ENCODE peak calls at places on chromosomes 1 and 21, in five cellular contexts. One of them, this sample, is unnamed.

GRCh38 chr1:218257371-218257770 is 27.7 kb upstream of the RRP15 start:
- DNase-seq in transverse colon: no peak
- DNase-seq in aorta: no peak
- DNase-seq in astrocyte: no peak
- DNase-seq in Panc1: no peak
- DNase-seq in this sample: no peak

GRCh38 chr1:11144563-11145256 is 44.4 kb upstream of the ANGPTL7 start:
- DNase-seq in transverse colon: no peak
- DNase-seq in aorta: no peak
- DNase-seq in astrocyte: no peak
- DNase-seq in Panc1: no peak
- DNase-seq in this sample: no peak

GRCh38 chr1:227785812-227786608 is 29.5 kb upstream of the PRSS38 start:
- DNase-seq in transverse colon: no peak
- DNase-seq in aorta: no peak
- DNase-seq in astrocyte: no peak
- DNase-seq in Panc1: no peak
- DNase-seq in this sample: no peak

GRCh38 chr1:51266181-51266580 is 30.1 kb downstream of the RNF11 start:
- DNase-seq in transverse colon: no peak
- DNase-seq in aorta: no peak
- DNase-seq in astrocyte: no peak
- DNase-seq in Panc1: no peak
- DNase-seq in this sample: no peak

GRCh38 chr1:111921948-111922347 is 67.5 kb downstream of the KCND3 start:
- DNase-seq in transverse colon: no peak
- DNase-seq in aorta: no peak
- DNase-seq in astrocyte: no peak
- DNase-seq in Panc1: no peak
- DNase-seq in this sample: no peak

GRCh38 chr1:50949286-50949982 is 10.6 kb downstream of the FAF1 start:
- DNase-seq in transverse colon: no peak
- DNase-seq in aorta: no peak
- DNase-seq in astrocyte: no peak
- DNase-seq in Panc1: no peak
- DNase-seq in this sample: no peak

GRCh38 chr1:203368624-203369451 is 17.9 kb upstream of the FMOD start:
- DNase-seq in transverse colon: peak; percentile 54
- DNase-seq in aorta: no peak
- DNase-seq in astrocyte: no peak
- DNase-seq in Panc1: no peak
- DNase-seq in this sample: no peak

GRCh38 chr1:60329636-60330035 is 256.1 kb upstream of the C1orf87 start:
- DNase-seq in transverse colon: no peak
- DNase-seq in aorta: no peak
- DNase-seq in astrocyte: no peak
- DNase-seq in Panc1: no peak
- DNase-seq in this sample: no peak

GRCh38 chr21:42051788-42052187 is 19.3 kb upstream of the UMODL1 start:
- DNase-seq in transverse colon: no peak
- DNase-seq in aorta: peak; percentile 13
- DNase-seq in astrocyte: peak; percentile 49
- DNase-seq in Panc1: no peak
- DNase-seq in this sample: no peak

GRCh38 chr1:183932412-183932811 is 105.1 kb downstream of the COLGALT2 start:
- DNase-seq in transverse colon: peak; percentile 60
- DNase-seq in aorta: peak; percentile 96
- DNase-seq in astrocyte: peak; percentile 92
- DNase-seq in Panc1: no peak
- DNase-seq in this sample: peak; percentile 91

GRCh38 chr1:227782226-227782625 is 33.2 kb upstream of the PRSS38 start:
- DNase-seq in transverse colon: no peak
- DNase-seq in aorta: no peak
- DNase-seq in astrocyte: no peak
- DNase-seq in Panc1: no peak
- DNase-seq in this sample: no peak

GRCh38 chr1:49651136-49651535 is 372.6 kb downstream of the AGBL4 start:
- DNase-seq in transverse colon: no peak
- DNase-seq in aorta: no peak
- DNase-seq in astrocyte: no peak
- DNase-seq in Panc1: no peak
- DNase-seq in this sample: no peak

GRCh38 chr1:153515504-153516394 is 20.0 kb downstream of the S100A6 start:
- DNase-seq in transverse colon: peak; percentile 91
- DNase-seq in aorta: no peak
- DNase-seq in astrocyte: no peak
- DNase-seq in Panc1: no peak
- DNase-seq in this sample: peak; percentile 62

GRCh38 chr1:165573787-165574186 is 30.0 kb downstream of the LRRC52 start:
- DNase-seq in transverse colon: no peak
- DNase-seq in aorta: no peak
- DNase-seq in astrocyte: no peak
- DNase-seq in Panc1: no peak
- DNase-seq in this sample: no peak

GRCh38 chr1:41108696-41109284 is 87.3 kb upstream of the SLFNL1 start:
- DNase-seq in transverse colon: no peak
- DNase-seq in aorta: no peak
- DNase-seq in astrocyte: peak; percentile 51
- DNase-seq in Panc1: no peak
- DNase-seq in this sample: no peak

GRCh38 chr1:154735061-154735800 is 127.2 kb upstream of the ADAR start:
- DNase-seq in transverse colon: no peak
- DNase-seq in aorta: peak; percentile 61
- DNase-seq in astrocyte: no peak
- DNase-seq in Panc1: no peak
- DNase-seq in this sample: no peak

GRCh38 chr1:185281245-185281644 is 35.8 kb downstream of the IVNS1ABP start:
- DNase-seq in transverse colon: no peak
- DNase-seq in aorta: no peak
- DNase-seq in astrocyte: no peak
- DNase-seq in Panc1: no peak
- DNase-seq in this sample: no peak

GRCh38 chr1:24769656-24770651 is 24.7 kb downstream of the CLIC4 start:
- DNase-seq in transverse colon: no peak
- DNase-seq in aorta: no peak
- DNase-seq in astrocyte: peak; percentile 98
- DNase-seq in Panc1: no peak
- DNase-seq in this sample: no peak

GRCh38 chr1:52296345-52296744 is 69.7 kb downstream of the CC2D1B start:
- DNase-seq in transverse colon: no peak
- DNase-seq in aorta: no peak
- DNase-seq in astrocyte: peak; percentile 46
- DNase-seq in Panc1: peak; percentile 35
- DNase-seq in this sample: no peak

GRCh38 chr1:50427086-50427817 is 4.0 kb upstream of the DMRTA2 start:
- DNase-seq in transverse colon: no peak
- DNase-seq in aorta: peak; percentile 69
- DNase-seq in astrocyte: no peak
- DNase-seq in Panc1: no peak
- DNase-seq in this sample: no peak

GRCh38 chr1:81598623-81599022 is 202.1 kb upstream of the ADGRL2 start:
- DNase-seq in transverse colon: no peak
- DNase-seq in aorta: no peak
- DNase-seq in astrocyte: no peak
- DNase-seq in Panc1: no peak
- DNase-seq in this sample: no peak

GRCh38 chr1:171909711-171910110 is 68.4 kb downstream of the DNM3 start:
- DNase-seq in transverse colon: no peak
- DNase-seq in aorta: no peak
- DNase-seq in astrocyte: peak; percentile 12
- DNase-seq in Panc1: no peak
- DNase-seq in this sample: no peak

GRCh38 chr1:94315552-94316116 is 78.2 kb upstream of the ARHGAP29 start:
- DNase-seq in transverse colon: no peak
- DNase-seq in aorta: no peak
- DNase-seq in astrocyte: no peak
- DNase-seq in Panc1: no peak
- DNase-seq in this sample: no peak

GRCh38 chr1:53572061-53572801 is 113.0 kb downstream of the DMRTB1 start:
- DNase-seq in transverse colon: peak; percentile 10
- DNase-seq in aorta: peak; percentile 70
- DNase-seq in astrocyte: peak; percentile 48
- DNase-seq in Panc1: peak; percentile 36
- DNase-seq in this sample: no peak

GRCh38 chr1:199102239-199102638 is 463.4 kb downstream of the PTPRC start:
- DNase-seq in transverse colon: no peak
- DNase-seq in aorta: no peak
- DNase-seq in astrocyte: no peak
- DNase-seq in Panc1: no peak
- DNase-seq in this sample: no peak

GRCh38 chr1:48043524-48043923 is 46.3 kb upstream of the TRABD2B start:
- DNase-seq in transverse colon: no peak
- DNase-seq in aorta: no peak
- DNase-seq in astrocyte: no peak
- DNase-seq in Panc1: no peak
- DNase-seq in this sample: no peak

GRCh38 chr1:101781437-101781836 is 215.3 kb downstream of the OLFM3 start:
- DNase-seq in transverse colon: no peak
- DNase-seq in aorta: no peak
- DNase-seq in astrocyte: peak; percentile 2
- DNase-seq in Panc1: no peak
- DNase-seq in this sample: no peak

GRCh38 chr1:2343023-2343935 is 48.1 kb downstream of the MORN1 start:
- DNase-seq in transverse colon: no peak
- DNase-seq in aorta: peak; percentile 69
- DNase-seq in astrocyte: no peak
- DNase-seq in Panc1: no peak
- DNase-seq in this sample: no peak

GRCh38 chr1:2344744-2345296 is 46.5 kb downstream of the MORN1 start:
- DNase-seq in transverse colon: no peak
- DNase-seq in aorta: peak; percentile 66
- DNase-seq in astrocyte: no peak
- DNase-seq in Panc1: no peak
- DNase-seq in this sample: peak; percentile 21

GRCh38 chr1:2345297-2346075 is 45.9 kb downstream of the MORN1 start:
- DNase-seq in transverse colon: no peak
- DNase-seq in aorta: peak; percentile 56
- DNase-seq in astrocyte: no peak
- DNase-seq in Panc1: no peak
- DNase-seq in this sample: no peak

GRCh38 chr1:2342384-2343022 is 48.9 kb downstream of the MORN1 start:
- DNase-seq in transverse colon: no peak
- DNase-seq in aorta: peak; percentile 39
- DNase-seq in astrocyte: no peak
- DNase-seq in Panc1: no peak
- DNase-seq in this sample: no peak

GRCh38 chr1:2344121-2344681 is 47.2 kb downstream of the MORN1 start:
- DNase-seq in transverse colon: no peak
- DNase-seq in aorta: peak; percentile 71
- DNase-seq in astrocyte: no peak
- DNase-seq in Panc1: no peak
- DNase-seq in this sample: no peak
- H3K4me3 ChIP-seq in transverse colon: no peak overlapping the region
- H3K4me3 ChIP-seq in aorta: no peak overlapping the region
- H3K4me3 ChIP-seq in astrocyte: no peak overlapping the region
- H3K4me3 ChIP-seq in Panc1: no peak overlapping the region
- H3K4me3 ChIP-seq in this sample: no peak overlapping the region

GRCh38 chr1:21670059-21670881 is 1.1 kb upstream of the RAP1GAP start:
- DNase-seq in transverse colon: no peak
- DNase-seq in aorta: no peak
- DNase-seq in astrocyte: no peak
- DNase-seq in Panc1: no peak
- DNase-seq in this sample: no peak
- H3K27ac ChIP-seq in transverse colon: no peak overlapping the region
- H3K27ac ChIP-seq in aorta: no peak overlapping the region
- H3K27ac ChIP-seq in astrocyte: no peak overlapping the region
- H3K27ac ChIP-seq in Panc1: no peak overlapping the region
- H3K27ac ChIP-seq in this sample: no peak overlapping the region

GRCh38 chr1:149881876-149882275 is 17.5 kb upstream of the BOLA1 start:
- DNase-seq in transverse colon: no peak
- DNase-seq in aorta: no peak
- DNase-seq in astrocyte: no peak
- DNase-seq in Panc1: no peak
- DNase-seq in this sample: no peak

GRCh38 chr1:149883598-149884247 is 15.6 kb upstream of the BOLA1 start:
- DNase-seq in transverse colon: no peak
- DNase-seq in aorta: no peak
- DNase-seq in astrocyte: no peak
- DNase-seq in Panc1: no peak
- DNase-seq in this sample: no peak

GRCh38 chr1:149884433-149885363 is 14.7 kb upstream of the BOLA1 start:
- DNase-seq in transverse colon: no peak
- DNase-seq in aorta: no peak
- DNase-seq in astrocyte: peak; percentile 23
- DNase-seq in Panc1: no peak
- DNase-seq in this sample: no peak

GRCh38 chr1:149877211-149877946 is 22.0 kb upstream of the BOLA1 start:
- DNase-seq in transverse colon: no peak
- DNase-seq in aorta: no peak
- DNase-seq in astrocyte: no peak
- DNase-seq in Panc1: no peak
- DNase-seq in this sample: no peak

GRCh38 chr1:149879556-149879955 is 19.8 kb upstream of the BOLA1 start:
- DNase-seq in transverse colon: no peak
- DNase-seq in aorta: no peak
- DNase-seq in astrocyte: no peak
- DNase-seq in Panc1: no peak
- DNase-seq in this sample: no peak
- H3K4me3 ChIP-seq in transverse colon: no peak overlapping the region
- H3K4me3 ChIP-seq in aorta: no peak overlapping the region
- H3K4me3 ChIP-seq in astrocyte: no peak overlapping the region
- H3K4me3 ChIP-seq in Panc1: no peak overlapping the region
- H3K4me3 ChIP-seq in this sample: no peak overlapping the region

DNA sequence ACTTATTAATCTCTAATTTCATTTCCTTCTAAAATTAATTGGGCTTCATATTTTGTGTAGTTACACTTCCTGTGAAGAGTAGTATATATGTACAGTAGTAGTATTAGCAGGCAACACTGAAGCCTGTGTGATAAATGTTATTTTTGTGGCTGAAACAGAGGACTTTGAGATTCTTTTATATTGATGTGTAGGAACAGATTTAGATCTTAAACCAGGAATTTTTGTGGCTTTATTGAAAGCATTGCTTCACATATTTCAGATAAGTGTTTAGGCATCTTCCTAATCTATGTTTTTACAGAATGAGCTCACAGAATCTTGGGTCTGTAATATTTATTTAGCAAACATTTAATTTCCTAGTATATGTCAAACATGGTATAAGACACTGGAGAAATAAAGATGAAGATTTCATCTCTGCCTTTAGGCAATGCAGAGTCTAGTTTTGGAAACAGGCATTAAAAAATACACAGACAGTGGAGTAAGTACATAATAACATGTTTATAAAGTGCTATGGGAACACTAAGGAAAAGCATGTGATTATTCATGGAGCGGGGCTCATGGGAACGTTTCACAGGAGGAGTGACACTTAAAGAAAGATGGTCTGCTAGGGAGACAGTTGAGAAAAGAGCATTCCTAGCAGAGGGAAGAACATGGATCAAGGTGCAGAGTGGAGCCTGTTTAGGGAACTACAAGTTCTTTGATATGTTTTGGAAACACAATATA is 52.7 kb downstream of the MIGA1 start:
- DNase-seq in transverse colon: no peak
- DNase-seq in aorta: no peak
- DNase-seq in astrocyte: peak; percentile 84
- DNase-seq in Panc1: no peak
- DNase-seq in this sample: no peak
- H3K27ac ChIP-seq in transverse colon: peak overlapping the region; percentile 77
- H3K27ac ChIP-seq in aorta: peak overlapping the region; percentile 91
- H3K27ac ChIP-seq in astrocyte: peak overlapping the region; percentile 93
- H3K27ac ChIP-seq in Panc1: no peak overlapping the region
- H3K27ac ChIP-seq in this sample: peak overlapping the region; percentile 88

GRCh38 chr1:30058966-30059365 is 664.4 kb downstream of the MATN1 start:
- DNase-seq in transverse colon: no peak
- DNase-seq in aorta: no peak
- DNase-seq in astrocyte: peak; percentile 80
- DNase-seq in Panc1: peak; percentile 5
- DNase-seq in this sample: no peak
- H3K4me3 ChIP-seq in transverse colon: no peak overlapping the region
- H3K4me3 ChIP-seq in aorta: no peak overlapping the region
- H3K4me3 ChIP-seq in astrocyte: no peak overlapping the region
- H3K4me3 ChIP-seq in Panc1: no peak overlapping the region
- H3K4me3 ChIP-seq in this sample: no peak overlapping the region